ENCODE peak calls at places on chromosomes 16 and 17, in nine cellular contexts. One of them, this sample, is unnamed.

GRCh38 chr16:3876695-3877094 is 3.8 kb downstream of the CREBBP start:
- DNase-seq in Peyer's patch: no peak
- DNase-seq in uterus: no peak
- DNase-seq in H1: no peak
- DNase-seq in lower leg skin: no peak
- DNase-seq in sigmoid colon: no peak
- DNase-seq in HepG2: no peak
- DNase-seq in endothelial cell of umbilical vein: no peak
- DNase-seq in body of pancreas: no peak
- DNase-seq in this sample: no peak

GRCh38 chr16:78004501-78004900 is 17.8 kb upstream of the CLEC3A start:
- DNase-seq in Peyer's patch: no peak
- DNase-seq in uterus: no peak
- DNase-seq in H1: no peak
- DNase-seq in lower leg skin: no peak
- DNase-seq in sigmoid colon: no peak
- DNase-seq in HepG2: peak
- DNase-seq in endothelial cell of umbilical vein: no peak
- DNase-seq in body of pancreas: no peak
- DNase-seq in this sample: no peak

GRCh38 chr17:40075216-40076100 is 12.7 kb downstream of the THRA start:
- DNase-seq in Peyer's patch: peak
- DNase-seq in uterus: peak
- DNase-seq in H1: peak
- DNase-seq in lower leg skin: no peak
- DNase-seq in sigmoid colon: peak
- DNase-seq in HepG2: peak
- DNase-seq in endothelial cell of umbilical vein: peak
- DNase-seq in body of pancreas: peak
- DNase-seq in this sample: peak

GRCh38 chr16:48511716-48512115 is 98.3 kb downstream of the N4BP1 start:
- DNase-seq in Peyer's patch: no peak
- DNase-seq in uterus: no peak
- DNase-seq in H1: no peak
- DNase-seq in lower leg skin: peak
- DNase-seq in sigmoid colon: peak
- DNase-seq in HepG2: no peak
- DNase-seq in endothelial cell of umbilical vein: no peak
- DNase-seq in body of pancreas: no peak
- DNase-seq in this sample: no peak

GRCh38 chr17:63841350-63842172 is 924 bp downstream of the SMARCD2 start:
- DNase-seq in Peyer's patch: peak
- DNase-seq in uterus: peak
- DNase-seq in H1: no peak
- DNase-seq in lower leg skin: peak
- DNase-seq in sigmoid colon: peak
- DNase-seq in HepG2: peak
- DNase-seq in endothelial cell of umbilical vein: peak
- DNase-seq in body of pancreas: peak
- DNase-seq in this sample: peak

GRCh38 chr17:20235747-20236146 is 226.6 kb downstream of the SPECC1 start:
- DNase-seq in Peyer's patch: no peak
- DNase-seq in uterus: no peak
- DNase-seq in H1: no peak
- DNase-seq in lower leg skin: no peak
- DNase-seq in sigmoid colon: no peak
- DNase-seq in HepG2: no peak
- DNase-seq in endothelial cell of umbilical vein: no peak
- DNase-seq in body of pancreas: no peak
- DNase-seq in this sample: no peak

GRCh38 chr16:2046889-2047329 is 725 bp downstream of the NTHL1 start:
- DNase-seq in Peyer's patch: no peak
- DNase-seq in uterus: no peak
- DNase-seq in H1: no peak
- DNase-seq in lower leg skin: no peak
- DNase-seq in sigmoid colon: no peak
- DNase-seq in HepG2: no peak
- DNase-seq in endothelial cell of umbilical vein: peak
- DNase-seq in body of pancreas: no peak
- DNase-seq in this sample: no peak

GRCh38 chr17:77470800-77471733 is 330.3 kb downstream of the SEC14L1 start:
- DNase-seq in Peyer's patch: no peak
- DNase-seq in uterus: peak
- DNase-seq in H1: no peak
- DNase-seq in lower leg skin: no peak
- DNase-seq in sigmoid colon: no peak
- DNase-seq in HepG2: peak
- DNase-seq in endothelial cell of umbilical vein: no peak
- DNase-seq in body of pancreas: peak
- DNase-seq in this sample: peak

GRCh38 chr17:32869345-32870026 is 7.4 kb downstream of the MYO1D start:
- DNase-seq in Peyer's patch: no peak
- DNase-seq in uterus: no peak
- DNase-seq in H1: no peak
- DNase-seq in lower leg skin: no peak
- DNase-seq in sigmoid colon: no peak
- DNase-seq in HepG2: no peak
- DNase-seq in endothelial cell of umbilical vein: peak
- DNase-seq in body of pancreas: no peak
- DNase-seq in this sample: no peak

GRCh38 chr17:67212716-67213417 is 32.1 kb downstream of the HELZ start:
- DNase-seq in Peyer's patch: no peak
- DNase-seq in uterus: no peak
- DNase-seq in H1: no peak
- DNase-seq in lower leg skin: no peak
- DNase-seq in sigmoid colon: no peak
- DNase-seq in HepG2: no peak
- DNase-seq in endothelial cell of umbilical vein: no peak
- DNase-seq in body of pancreas: no peak
- DNase-seq in this sample: peak

GRCh38 chr16:86635181-86635580 is 56.8 kb downstream of the FOXL1 start:
- DNase-seq in Peyer's patch: no peak
- DNase-seq in uterus: no peak
- DNase-seq in H1: no peak
- DNase-seq in lower leg skin: no peak
- DNase-seq in sigmoid colon: no peak
- DNase-seq in HepG2: no peak
- DNase-seq in endothelial cell of umbilical vein: no peak
- DNase-seq in body of pancreas: no peak
- DNase-seq in this sample: peak

GRCh38 chr16:15141586-15141985 is 47.5 kb upstream of the RRN3 start:
- DNase-seq in Peyer's patch: peak
- DNase-seq in uterus: no peak
- DNase-seq in H1: peak
- DNase-seq in lower leg skin: peak
- DNase-seq in sigmoid colon: peak
- DNase-seq in HepG2: no peak
- DNase-seq in endothelial cell of umbilical vein: no peak
- DNase-seq in body of pancreas: no peak
- DNase-seq in this sample: no peak

GRCh38 chr17:7095642-7096041 is 15.6 kb upstream of the CLEC10A start:
- DNase-seq in Peyer's patch: no peak
- DNase-seq in uterus: no peak
- DNase-seq in H1: no peak
- DNase-seq in lower leg skin: no peak
- DNase-seq in sigmoid colon: no peak
- DNase-seq in HepG2: no peak
- DNase-seq in endothelial cell of umbilical vein: peak
- DNase-seq in body of pancreas: no peak
- DNase-seq in this sample: peak

DNA sequence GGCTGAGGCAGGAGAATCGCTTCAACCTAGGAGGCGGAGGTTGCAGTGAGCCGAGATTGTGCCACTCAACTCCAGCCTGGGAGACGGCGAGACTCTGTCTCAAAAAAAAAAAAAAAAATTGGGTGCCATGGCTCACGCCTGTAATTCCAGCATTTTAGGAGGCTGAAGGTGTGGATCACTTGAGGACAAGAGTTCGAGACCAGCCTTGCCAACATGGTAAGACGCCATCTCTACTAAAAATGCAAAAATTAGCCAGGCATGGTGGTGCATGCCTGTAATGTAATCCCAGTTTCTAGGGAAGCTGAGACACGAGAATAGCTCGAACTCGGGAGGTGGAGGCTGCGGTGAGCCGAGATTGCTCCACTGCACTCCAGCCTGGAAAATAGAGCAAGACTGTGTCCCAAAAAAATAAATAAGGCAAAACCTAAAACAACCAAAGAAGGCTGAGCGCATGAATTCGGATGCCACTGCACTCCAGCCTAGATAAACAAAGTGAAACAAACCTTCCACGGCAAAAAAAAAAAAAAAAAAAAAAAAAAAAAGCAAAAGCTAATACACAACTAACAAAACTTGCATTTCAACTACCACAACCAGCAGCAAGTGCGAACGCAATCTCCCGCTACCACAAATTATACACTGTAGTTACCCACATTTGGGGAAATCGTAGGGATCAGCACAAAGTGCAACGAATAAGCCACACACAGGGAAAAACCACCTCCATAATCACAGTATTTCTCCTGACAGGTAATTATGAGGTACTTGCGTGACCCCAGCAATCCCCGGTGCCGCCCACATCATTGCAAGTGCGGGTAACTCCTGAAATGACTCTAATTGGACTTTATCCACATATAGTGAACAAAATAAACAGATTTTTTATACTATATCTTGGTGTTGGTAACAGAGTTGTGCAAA is 25.6 kb downstream of the TEX14 start:
- DNase-seq in Peyer's patch: no peak
- DNase-seq in uterus: no peak
- DNase-seq in H1: no peak
- DNase-seq in lower leg skin: no peak
- DNase-seq in sigmoid colon: no peak
- DNase-seq in HepG2: no peak
- DNase-seq in endothelial cell of umbilical vein: peak
- DNase-seq in body of pancreas: no peak
- DNase-seq in this sample: peak
- TF ChIP-seq POLR2A in Peyer's patch: no peak
- TF ChIP-seq POLR2A in uterus: no peak
- TF ChIP-seq POLR2A in H1: no peak
- TF ChIP-seq POLR2A in lower leg skin: no peak
- TF ChIP-seq POLR2A in sigmoid colon: no peak
- TF ChIP-seq POLR2A in HepG2: no peak
- TF ChIP-seq POLR2A in endothelial cell of umbilical vein: no peak
- TF ChIP-seq POLR2A in body of pancreas: no peak
- TF ChIP-seq POLR2A in this sample: no peak

DNA sequence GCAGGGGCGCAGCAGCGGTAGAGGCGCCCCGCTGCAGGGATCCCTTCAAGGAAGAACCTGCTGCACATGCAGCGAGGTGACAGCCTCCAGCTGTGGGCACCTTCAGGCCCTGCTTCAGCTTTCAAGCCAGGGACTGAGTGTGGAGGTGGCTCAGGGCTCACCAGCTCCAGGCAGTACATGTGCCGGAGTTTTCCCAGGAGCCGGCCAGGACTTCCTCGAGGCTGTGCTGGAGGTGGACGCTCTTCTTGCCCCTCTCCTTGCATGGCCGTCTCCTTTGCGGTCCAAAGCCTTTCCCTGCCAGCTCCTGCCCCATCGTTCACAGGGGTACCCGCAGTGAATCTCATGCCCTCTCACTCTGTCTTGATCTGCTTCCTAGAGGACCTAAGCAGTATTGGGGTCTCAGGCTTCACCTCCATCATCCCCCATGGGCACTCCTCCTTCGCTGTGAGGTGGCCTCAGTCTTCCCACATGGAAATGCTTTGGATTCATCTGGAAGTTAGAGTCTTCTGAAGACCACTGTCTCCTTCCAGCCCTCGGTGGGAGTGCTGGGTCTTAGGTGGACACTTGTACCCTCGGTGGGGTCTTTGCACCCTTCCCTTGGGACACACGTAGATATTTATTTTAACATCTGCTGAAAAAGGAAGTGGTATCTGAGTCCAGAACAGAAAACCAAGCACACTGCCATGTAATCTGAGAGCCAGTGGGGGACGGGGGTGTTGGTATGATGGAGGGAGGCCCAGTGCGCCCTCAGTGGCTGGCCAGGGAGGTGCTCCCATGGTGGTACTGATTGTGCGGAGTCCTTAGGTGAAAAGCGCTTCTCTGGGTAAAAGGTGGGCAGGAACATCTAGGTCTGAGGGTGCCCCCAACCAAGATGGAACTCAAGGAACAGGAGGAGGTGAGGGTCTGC is 7.0 kb downstream of the XYLT2 start:
- DNase-seq in Peyer's patch: no peak
- DNase-seq in uterus: no peak
- DNase-seq in H1: no peak
- DNase-seq in lower leg skin: peak
- DNase-seq in sigmoid colon: peak
- DNase-seq in HepG2: no peak
- DNase-seq in endothelial cell of umbilical vein: no peak
- DNase-seq in body of pancreas: no peak
- DNase-seq in this sample: no peak
- TF ChIP-seq POLR2A in Peyer's patch: no peak
- TF ChIP-seq POLR2A in uterus: no peak
- TF ChIP-seq POLR2A in H1: no peak
- TF ChIP-seq POLR2A in lower leg skin: no peak
- TF ChIP-seq POLR2A in sigmoid colon: no peak
- TF ChIP-seq POLR2A in HepG2: no peak
- TF ChIP-seq POLR2A in endothelial cell of umbilical vein: no peak
- TF ChIP-seq POLR2A in body of pancreas: no peak
- TF ChIP-seq POLR2A in this sample: no peak

GRCh38 chr17:60678118-60678444 is 430 bp downstream of the BCAS3 start:
- DNase-seq in Peyer's patch: no peak
- DNase-seq in uterus: no peak
- DNase-seq in H1: no peak
- DNase-seq in lower leg skin: no peak
- DNase-seq in sigmoid colon: no peak
- DNase-seq in HepG2: no peak
- DNase-seq in endothelial cell of umbilical vein: no peak
- DNase-seq in body of pancreas: no peak
- DNase-seq in this sample: no peak
- TF ChIP-seq POLR2A in Peyer's patch: no peak
- TF ChIP-seq POLR2A in uterus: no peak
- TF ChIP-seq POLR2A in H1: no peak
- TF ChIP-seq POLR2A in lower leg skin: no peak
- TF ChIP-seq POLR2A in sigmoid colon: no peak
- TF ChIP-seq POLR2A in HepG2: no peak
- TF ChIP-seq POLR2A in endothelial cell of umbilical vein: no peak
- TF ChIP-seq POLR2A in body of pancreas: no peak
- TF ChIP-seq POLR2A in this sample: no peak

DNA sequence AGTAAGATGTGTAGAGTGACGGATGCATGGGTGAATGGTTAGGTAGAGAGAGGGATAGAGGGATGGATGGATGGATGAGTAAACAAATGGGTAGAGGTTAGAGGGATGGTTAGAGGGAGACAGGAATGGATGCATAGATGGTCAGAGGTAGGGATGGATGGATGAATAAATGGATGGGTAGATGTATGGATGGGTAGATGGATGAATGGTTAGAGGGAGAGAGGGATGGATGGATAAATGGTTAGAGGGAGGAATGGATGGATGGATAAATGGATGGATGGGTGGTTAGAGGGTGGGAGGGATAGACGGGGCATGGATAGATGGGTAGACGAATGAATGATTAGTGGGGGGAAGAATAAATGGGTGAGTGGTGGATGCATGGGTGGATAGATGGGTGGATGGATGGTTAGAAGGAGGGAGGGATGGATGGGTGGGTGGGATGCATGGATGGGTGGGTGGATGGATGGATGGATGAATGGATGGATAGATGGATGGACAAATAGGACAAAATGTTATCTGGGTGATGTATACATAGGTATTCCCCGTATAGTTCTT is 29.2 kb upstream of the SNN start:
- DNase-seq in Peyer's patch: no peak
- DNase-seq in uterus: no peak
- DNase-seq in H1: no peak
- DNase-seq in lower leg skin: no peak
- DNase-seq in sigmoid colon: no peak
- DNase-seq in HepG2: no peak
- DNase-seq in endothelial cell of umbilical vein: no peak
- DNase-seq in body of pancreas: no peak
- DNase-seq in this sample: no peak
- TF ChIP-seq POLR2A in Peyer's patch: no peak
- TF ChIP-seq POLR2A in uterus: no peak
- TF ChIP-seq POLR2A in H1: no peak
- TF ChIP-seq POLR2A in lower leg skin: no peak
- TF ChIP-seq POLR2A in sigmoid colon: no peak
- TF ChIP-seq POLR2A in HepG2: no peak
- TF ChIP-seq POLR2A in endothelial cell of umbilical vein: no peak
- TF ChIP-seq POLR2A in body of pancreas: no peak
- TF ChIP-seq POLR2A in this sample: no peak